ENCODE peak calls at places on chromosomes 5 and 9, in six cellular contexts. N is T-helper 2 cell, G is GDM1, E is endothelial cell, T is fibroblast of the conjunctiva, X is foreskin fibroblast. U is an unnamed sample.

GRCh38 chr5:145718956-145719355 is 116.2 kb downstream of the PRELID2 start:
- DNase-seq in N (no peak), G (no peak), E (no peak), T (peak; percentile 4), X (no peak), U (no peak)

GRCh38 chr9:6782981-6783380 is 25.2 kb downstream of the KDM4C start:
- DNase-seq in N (no peak), G (no peak), E (no peak), T (no peak), X (no peak), U (no peak)

GRCh38 chr9:87771251-87772006 is 45.5 kb downstream of the CTSL start:
- DNase-seq in N (no peak), G (no peak), E (no peak), T (no peak), X (no peak), U (no peak)

GRCh38 chr5:170307575-170308465 is 10.2 kb upstream of the LCP2 start:
- DNase-seq in N (no peak), G (no peak), E (no peak), T (peak; percentile 79), X (peak; percentile 19), U (peak; percentile 47)

GRCh38 chr5:67983251-67983941 is 232.2 kb upstream of the PIK3R1 start:
- DNase-seq in N (no peak), G (no peak), E (no peak), T (peak; percentile 71), X (peak; percentile 77), U (peak; percentile 19)

GRCh38 chr5:162956570-162956969 is 480.8 kb upstream of the CCNG1 start:
- DNase-seq in N (no peak), G (no peak), E (no peak), T (no peak), X (no peak), U (no peak)

GRCh38 chr9:72305102-72305546 is 59.9 kb downstream of the ZFAND5 start:
- DNase-seq in N (no peak), G (no peak), E (peak; percentile 18), T (no peak), X (peak; percentile 32), U (no peak)

GRCh38 chr5:133635051-133635450 is 22.7 kb upstream of the FSTL4 start:
- DNase-seq in N (no peak), G (no peak), E (no peak), T (no peak), X (peak; percentile 14), U (no peak)

GRCh38 chr5:149632311-149633251 is 51.3 kb downstream of the ARHGEF37 start:
- DNase-seq in N (no peak), G (no peak), E (no peak), T (no peak), X (no peak), U (no peak)

U was measured in SIG-M5.